ENCODE peak calls at places on chromosomes 3 and 15, in nine cellular contexts. A, W, K, T, O, N, Y, F and S are unnamed samples.

GRCh38 chr15:44781128-44781810 is 44.9 kb downstream of the TRIM69 start:
- DNase-seq in T (no peak), Y (no peak), A (no peak), K (no peak), N (no peak), O (no peak), F (no peak), W (no peak), S (no peak)

GRCh38 chr3:196968233-196969000 is at the start of gene PIGZ:
- DNase-seq in Y (peak), W (no peak), T (peak), K (peak), O (no peak), F (peak), N (peak), A (peak), S (peak)

GRCh38 chr15:41128174-41128902 is 12.3 kb upstream of the INO80 start:
- DNase-seq in N (no peak), O (no peak), Y (no peak), F (no peak), A (no peak), W (no peak), K (no peak), T (no peak), S (no peak)

GRCh38 chr3:4750306-4751056 is 228.8 kb upstream of the BHLHE40 start:
- DNase-seq in Y (no peak), F (no peak), N (peak), W (no peak), K (peak), A (peak), T (peak), O (no peak), S (peak)

GRCh38 chr15:77031376-77032050 is 36.6 kb downstream of the PSTPIP1 start:
- DNase-seq in W (no peak), K (no peak), Y (peak), A (peak), T (peak), O (peak), F (peak), N (no peak), S (no peak)

GRCh38 chr15:80514071-80514780 is 110.0 kb downstream of the ARNT2 start:
- DNase-seq in O (peak), T (no peak), N (no peak), A (no peak), Y (no peak), W (no peak), F (no peak), K (peak), S (peak)

GRCh38 chr3:94036909-94037507 is 8.6 kb upstream of the STX19 start:
- DNase-seq in K (peak), N (no peak), A (no peak), W (no peak), F (no peak), Y (no peak), T (peak), O (peak), S (peak)

GRCh38 chr3:155325263-155325835 is 31.9 kb upstream of the STRIT1 start:
- DNase-seq in K (no peak), O (peak), A (no peak), Y (no peak), T (peak), F (peak), N (no peak), W (no peak), S (no peak)

GRCh38 chr15:78684645-78685044 is 43.6 kb upstream of the CHRNB4 start:
- DNase-seq in N (no peak), W (no peak), Y (no peak), F (no peak), A (peak), T (no peak), K (no peak), O (no peak), S (no peak)

GRCh38 chr3:183824761-183825379 is 507 bp downstream of the MAP6D1 start:
- DNase-seq in W (no peak), F (no peak), K (peak), A (peak), N (peak), O (no peak), T (no peak), Y (no peak), S (no peak)

GRCh38 chr3:16604887-16605602 is at the start of gene DAZL:
- DNase-seq in T (no peak), Y (no peak), F (no peak), K (no peak), N (no peak), O (no peak), A (no peak), W (no peak), S (no peak)

DNA sequence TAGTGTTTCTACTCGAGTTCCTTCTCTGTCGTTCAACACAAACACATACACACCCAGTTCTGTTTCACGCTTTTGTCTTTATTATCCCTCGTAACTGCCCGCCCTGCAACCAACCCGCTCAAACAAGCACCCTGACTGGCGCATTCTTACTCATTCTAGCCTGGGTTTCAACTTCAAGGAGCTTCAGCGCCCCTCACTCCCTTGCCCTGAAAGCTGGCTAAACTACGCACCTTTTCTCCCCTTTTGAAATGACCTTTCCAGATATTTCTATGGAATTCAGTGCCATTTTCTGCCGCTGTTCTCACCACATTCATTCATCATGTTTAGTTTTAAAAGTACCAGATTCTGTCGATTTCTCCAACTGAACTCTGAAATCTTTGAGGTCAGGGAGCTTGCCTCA is 654 bp upstream of the MFSD1 start:
- DNase-seq in Y (no peak), K (no peak), F (peak), A (no peak), N (peak), O (peak), W (no peak), T (no peak), S (peak)
- H3K4me3 ChIP-seq in Y (peak), K (peak), F (no peak), A (peak), N (peak), O (peak), W (peak), T (peak), S (peak)

GRCh38 chr3:123907720-123908119 is 23.6 kb upstream of the MYLK start:
- DNase-seq in F (no peak), N (no peak), W (no peak), O (no peak), K (no peak), A (no peak), Y (no peak), T (no peak), S (no peak)
- TF ChIP-seq CTCF in F (no peak), N (no peak), W (no peak), O (no peak), K (peak), A (no peak), Y (peak), T (no peak), S (no peak)

DNA sequence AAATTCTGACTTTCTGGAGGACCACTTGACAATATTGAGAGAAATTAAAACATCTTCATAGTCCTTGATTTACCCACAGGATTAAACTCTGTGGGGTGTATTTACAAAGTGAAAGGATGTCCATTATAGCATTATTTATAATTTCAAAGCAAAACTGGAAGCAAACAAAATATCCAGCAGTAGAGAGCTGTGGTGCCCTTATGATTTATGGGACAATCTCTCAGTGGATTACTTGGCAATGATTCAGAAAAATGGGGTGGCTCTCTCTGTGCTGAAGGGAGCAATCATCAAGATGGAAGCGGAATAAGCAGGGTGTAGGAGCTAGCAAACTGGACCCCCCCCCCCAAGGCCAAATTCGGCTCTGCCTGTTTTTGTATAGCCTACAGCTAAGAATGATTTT is 9.0 kb downstream of the PPCDC start:
- DNase-seq in Y (no peak), F (no peak), O (no peak), K (no peak), W (no peak), A (no peak), N (no peak), T (no peak), S (no peak)
- H3K4me3 ChIP-seq in Y (no peak), F (no peak), O (no peak), K (no peak), W (no peak), A (no peak), N (no peak), T (no peak), S (no peak)

GRCh38 chr3:31765856-31766255 is 215.2 kb downstream of the OSBPL10 start:
- DNase-seq in Y (no peak), N (no peak), O (no peak), A (no peak), F (no peak), W (no peak), T (no peak), K (no peak), S (no peak)

GRCh38 chr3:31760654-31761053 is 220.4 kb downstream of the OSBPL10 start:
- DNase-seq in N (no peak), W (no peak), A (no peak), O (no peak), T (no peak), F (no peak), Y (no peak), K (no peak), S (no peak)

GRCh38 chr3:31758342-31758741 is 222.7 kb downstream of the OSBPL10 start:
- DNase-seq in Y (no peak), T (no peak), A (no peak), F (no peak), N (no peak), O (no peak), W (no peak), K (no peak), S (no peak)

GRCh38 chr3:31762888-31763351 is 218.1 kb downstream of the OSBPL10 start:
- DNase-seq in A (no peak), K (no peak), Y (no peak), W (no peak), F (no peak), T (no peak), O (no peak), N (no peak), S (no peak)

GRCh38 chr3:31762016-31762764 is 218.9 kb downstream of the OSBPL10 start:
- DNase-seq in A (no peak), F (no peak), O (no peak), W (no peak), Y (no peak), K (no peak), T (no peak), N (peak), S (no peak)
- TF ChIP-seq CTCF in A (no peak), F (no peak), O (no peak), W (no peak), Y (no peak), K (no peak), T (no peak), N (no peak), S (no peak)

DNA sequence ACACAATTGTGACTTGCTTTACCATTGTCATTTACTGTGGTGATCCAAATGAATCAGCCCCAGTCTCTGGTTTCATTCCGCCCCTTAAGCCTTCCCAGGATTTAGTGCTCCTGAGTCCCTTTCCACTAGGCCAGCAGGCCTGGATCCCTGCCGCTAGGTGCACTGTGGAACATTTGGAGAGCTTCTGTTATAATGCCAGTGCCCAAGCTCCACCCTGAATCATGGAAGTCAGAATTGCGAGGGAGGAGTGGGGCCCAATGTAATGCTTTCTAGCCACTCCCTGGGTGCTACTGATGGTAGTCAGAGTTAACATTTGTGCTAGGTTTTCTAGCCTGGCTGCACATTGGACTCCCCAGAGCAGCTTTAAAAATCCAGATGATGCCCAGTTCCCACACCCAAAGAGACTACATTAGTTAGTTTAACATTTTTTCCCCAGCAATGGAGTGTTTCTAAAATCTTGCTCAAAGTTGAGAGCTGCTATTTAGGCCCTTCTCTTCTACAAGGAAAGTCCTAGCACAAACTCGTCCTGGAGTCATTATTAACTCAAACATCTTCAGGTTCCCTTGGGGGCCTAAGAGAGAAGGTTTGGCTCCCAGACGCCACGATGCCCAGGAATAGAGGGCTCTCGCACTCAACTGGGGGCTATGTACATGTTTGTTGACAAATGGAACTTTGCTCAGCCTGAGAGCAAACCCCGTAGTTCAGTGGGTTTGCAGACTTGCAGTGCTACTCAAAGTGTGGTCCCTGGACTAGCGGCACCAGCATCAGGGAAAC is 366.7 kb upstream of the PROK2 start:
- DNase-seq in W (no peak), N (no peak), F (no peak), A (no peak), Y (no peak), T (no peak), K (no peak), O (no peak), S (no peak)
- H3K4me3 ChIP-seq in W (no peak), N (no peak), F (no peak), A (no peak), Y (no peak), T (no peak), K (no peak), O (no peak), S (no peak)

GRCh38 chr3:128787256-128788253 is 61.6 kb downstream of the RAB7A start:
- DNase-seq in F (no peak), K (peak), N (no peak), A (no peak), T (peak), Y (no peak), W (no peak), O (peak), S (peak)
- TF ChIP-seq CTCF in F (no peak), K (peak), N (peak), A (no peak), T (peak), Y (peak), W (peak), O (peak), S (peak)

GRCh38 chr3:98556164-98557130 is 24.7 kb downstream of the GPR15 start:
- DNase-seq in T (peak), O (no peak), A (no peak), F (no peak), K (peak), W (peak), Y (peak), N (no peak), S (no peak)

GRCh38 chr3:98553021-98553563 is 21.3 kb downstream of the GPR15 start:
- DNase-seq in T (peak), F (no peak), A (no peak), K (no peak), N (no peak), W (no peak), O (no peak), Y (no peak), S (no peak)

GRCh38 chr3:98553751-98554150 is 22.0 kb downstream of the GPR15 start:
- DNase-seq in O (no peak), A (no peak), T (peak), K (no peak), Y (no peak), W (no peak), F (no peak), N (no peak), S (no peak)

GRCh38 chr3:98554580-98554979 is 22.8 kb downstream of the GPR15 start:
- DNase-seq in K (no peak), T (no peak), W (no peak), Y (no peak), F (no peak), A (no peak), N (no peak), O (no peak), S (no peak)

GRCh38 chr3:98555025-98555379 is 23.2 kb downstream of the GPR15 start:
- DNase-seq in K (no peak), T (no peak), Y (no peak), O (no peak), A (no peak), W (no peak), N (no peak), F (no peak), S (no peak)
- H3K4me3 ChIP-seq in K (no peak), T (peak), Y (peak), O (no peak), A (no peak), W (peak), N (no peak), F (no peak), S (no peak)

GRCh38 chr3:44554626-44555592 is at the start of gene ZKSCAN7:
- DNase-seq in N (peak), T (peak), F (peak), W (no peak), K (peak), O (peak), Y (peak), A (peak), S (peak)
- TF ChIP-seq CTCF in N (no peak), T (no peak), F (peak), W (no peak), K (no peak), O (peak), Y (no peak), A (no peak), S (no peak)

DNA sequence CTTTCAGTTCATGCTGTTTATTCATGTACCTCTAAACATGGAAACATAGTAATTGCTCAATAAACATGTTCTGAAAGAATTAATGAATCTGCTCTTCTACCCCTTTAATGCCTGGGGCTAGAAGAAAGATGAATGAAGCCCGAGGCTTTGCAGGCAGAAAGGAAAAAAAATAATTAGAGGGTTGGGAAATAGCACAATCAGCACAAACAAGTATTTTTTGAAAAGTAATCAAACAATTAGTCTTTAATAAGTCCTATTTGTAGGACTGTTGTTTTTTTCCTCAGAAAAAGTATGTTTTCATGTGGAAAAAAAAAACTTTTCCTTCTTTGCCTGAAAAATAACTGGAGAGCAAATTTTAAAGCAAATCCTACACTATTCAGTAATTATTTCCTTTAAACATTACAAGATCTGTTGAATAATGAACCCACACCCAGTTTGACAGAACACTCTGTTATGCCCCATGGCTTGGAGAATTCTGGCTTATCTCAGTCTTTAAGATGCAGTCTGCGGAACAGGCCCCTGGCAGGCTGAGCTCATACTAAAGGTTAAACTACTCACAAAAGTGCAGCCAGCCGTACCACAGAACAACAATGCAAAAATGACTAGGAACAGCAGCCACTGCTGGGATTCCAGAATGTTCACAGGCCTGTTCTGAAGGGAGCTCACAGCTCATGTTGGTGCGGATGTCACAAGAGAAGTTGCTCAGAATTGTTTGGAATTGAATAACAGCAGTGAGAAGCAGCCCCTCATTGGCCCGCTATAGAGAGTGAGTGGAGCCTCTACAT is 79.2 kb downstream of the ABI3BP start:
- DNase-seq in A (peak), K (peak), T (no peak), F (no peak), N (peak), Y (no peak), O (peak), W (no peak), S (no peak)
- H3K4me3 ChIP-seq in A (no peak), K (no peak), T (no peak), F (no peak), N (no peak), Y (no peak), O (no peak), W (no peak), S (no peak)